ENCODE peak calls at places on chromosomes 1 and 21, in five cellular contexts. J is left lung; Y is non-pigmented ciliary epithelial cell; W is posterior cingulate gyrus; O is effector memory CD8-positive, alpha-beta T cell. E is an unnamed sample.

GRCh38 chr21:31730687-31731111 is 1.2 kb downstream of the SCAF4 start:
- DNase-seq in O (no peak), W (no peak), J (no peak), Y (no peak), E (no peak)

GRCh38 chr1:26358411-26359384 is 4.8 kb upstream of the CRYBG2 start:
- DNase-seq in Y (no peak), W (no peak), J (no peak), O (peak; percentile 56), E (no peak)

GRCh38 chr1:101463195-101463594 is 226.4 kb downstream of the S1PR1 start:
- DNase-seq in Y (no peak), J (no peak), W (no peak), O (no peak), E (no peak)

GRCh38 chr1:207619833-207620572 is 24.9 kb upstream of the CR1L start:
- DNase-seq in J (no peak), W (no peak), O (peak; percentile 3), Y (peak; percentile 14), E (no peak)

GRCh38 chr1:207838156-207839082 is 72.5 kb downstream of the CD34 start:
- DNase-seq in W (peak; percentile 78), Y (no peak), J (no peak), O (no peak), E (peak; percentile 63)

GRCh38 chr21:17527240-17527639 is 14.4 kb downstream of the CXADR start:
- DNase-seq in W (no peak), J (no peak), Y (peak; percentile 60), O (no peak), E (no peak)

GRCh38 chr1:65478379-65479026 is 58.0 kb downstream of the LEPR start:
- DNase-seq in O (no peak), Y (peak; percentile 46), J (no peak), W (no peak), E (no peak)

GRCh38 chr1:66380452-66381212 is 153.3 kb upstream of the SGIP1 start:
- DNase-seq in W (no peak), J (no peak), Y (no peak), O (no peak), E (no peak)

GRCh38 chr1:220810179-220810653 is 23.5 kb downstream of the MTARC1 start:
- DNase-seq in J (peak; percentile 92), Y (peak; percentile 23), O (peak; percentile 33), W (peak; percentile 63), E (peak; percentile 76)

GRCh38 chr1:232856556-232856955 is 51.3 kb downstream of the MAP10 start:
- DNase-seq in O (no peak), J (no peak), Y (no peak), W (no peak), E (no peak)

GRCh38 chr1:179958359-179958758 is 3.7 kb downstream of the CEP350 start:
- DNase-seq in J (no peak), W (no peak), O (no peak), Y (no peak), E (no peak)

GRCh38 chr1:151934048-151934493 is 24.8 kb upstream of the THEM4 start:
- DNase-seq in O (peak; percentile 62), Y (peak; percentile 19), W (no peak), J (no peak), E (no peak)

GRCh38 chr21:25133939-25134338 is 473.3 kb downstream of the MRPL39 start:
- DNase-seq in O (no peak), W (no peak), Y (peak; percentile 17), J (no peak), E (no peak)

GRCh38 chr1:3011631-3012510 is 9.4 kb upstream of the ACTRT2 start:
- DNase-seq in W (no peak), J (peak; percentile 74), Y (no peak), O (no peak), E (peak; percentile 28)

GRCh38 chr1:9503001-9503675 is 36.1 kb upstream of the SLC25A33 start:
- DNase-seq in W (no peak), Y (no peak), J (no peak), O (no peak), E (peak; percentile 54)

GRCh38 chr1:23979387-23980005 is 631 bp downstream of the SRSF10 start:
- DNase-seq in Y (no peak), W (no peak), J (no peak), O (no peak), E (no peak)

GRCh38 chr1:56644941-56645662 is at the start of gene PRKAA2:
- DNase-seq in W (peak; percentile 56), J (peak; percentile 81), O (no peak), Y (no peak), E (peak; percentile 81)

GRCh38 chr1:247297263-247298123 is 34.2 kb downstream of the ZNF496 start:
- DNase-seq in J (no peak), W (no peak), O (no peak), Y (no peak), E (no peak)

GRCh38 chr1:150162862-150163706 is 13.4 kb downstream of the PLEKHO1 start:
- DNase-seq in J (peak; percentile 85), W (peak; percentile 83), O (no peak), Y (peak; percentile 99), E (peak; percentile 75)

GRCh38 chr1:190474587-190475305 is 2.9 kb downstream of the BRINP3 start:
- DNase-seq in W (peak; percentile 24), J (no peak), Y (no peak), O (no peak), E (no peak)

GRCh38 chr1:238960071-238960470 is 426.3 kb upstream of the CHRM3 start:
- DNase-seq in Y (peak; percentile 74), O (no peak), J (no peak), W (no peak), E (no peak)

GRCh38 chr1:233662503-233663105 is 48.7 kb downstream of the KCNK1 start:
- DNase-seq in W (no peak), O (no peak), J (no peak), Y (no peak), E (no peak)

GRCh38 chr21:43369124-43369523 is 57.8 kb downstream of the SIK1 start:
- DNase-seq in Y (no peak), W (peak; percentile 77), O (no peak), J (peak; percentile 59), E (peak; percentile 54)

E was measured in psoas muscle.